ENCODE peak calls at places on chromosome 21, in four cellular contexts. One of them, this sample, is unnamed.

GRCh38 chr21:43211085-43212071 is 42.6 kb downstream of the CRYAA start:
- DNase-seq in GM12878: no peak
- DNase-seq in K562: no peak
- DNase-seq in HepG2: peak; percentile 90
- DNase-seq in this sample: peak; percentile 67

GRCh38 chr21:17231124-17231523 is 281.7 kb upstream of the CXADR start:
- DNase-seq in GM12878: no peak
- DNase-seq in K562: no peak
- DNase-seq in HepG2: peak; percentile 4
- DNase-seq in this sample: no peak

GRCh38 chr21:28344985-28345384 is 647.7 kb downstream of the LTN1 start:
- DNase-seq in GM12878: no peak
- DNase-seq in K562: no peak
- DNase-seq in HepG2: no peak
- DNase-seq in this sample: no peak

GRCh38 chr21:32184485-32184884 is 94.4 kb downstream of the MIS18A start:
- DNase-seq in GM12878: no peak
- DNase-seq in K562: no peak
- DNase-seq in HepG2: no peak
- DNase-seq in this sample: no peak

GRCh38 chr21:36776981-36777617 is 78.2 kb downstream of the SIM2 start:
- DNase-seq in GM12878: no peak
- DNase-seq in K562: no peak
- DNase-seq in HepG2: no peak
- DNase-seq in this sample: no peak

GRCh38 chr21:35616090-35616489 is 444.2 kb downstream of the SETD4 start:
- DNase-seq in GM12878: no peak
- DNase-seq in K562: no peak
- DNase-seq in HepG2: no peak
- DNase-seq in this sample: no peak

GRCh38 chr21:31473685-31474345 is 129.8 kb upstream of the TIAM1 start:
- DNase-seq in GM12878: no peak
- DNase-seq in K562: no peak
- DNase-seq in HepG2: no peak
- DNase-seq in this sample: no peak

GRCh38 chr21:32705139-32705538 is 22.7 kb downstream of the SYNJ1 start:
- DNase-seq in GM12878: no peak
- DNase-seq in K562: no peak
- DNase-seq in HepG2: no peak
- DNase-seq in this sample: no peak

GRCh38 chr21:25961042-25961441 is 209.5 kb downstream of the APP start:
- DNase-seq in GM12878: no peak
- DNase-seq in K562: no peak
- DNase-seq in HepG2: no peak
- DNase-seq in this sample: no peak

DNA sequence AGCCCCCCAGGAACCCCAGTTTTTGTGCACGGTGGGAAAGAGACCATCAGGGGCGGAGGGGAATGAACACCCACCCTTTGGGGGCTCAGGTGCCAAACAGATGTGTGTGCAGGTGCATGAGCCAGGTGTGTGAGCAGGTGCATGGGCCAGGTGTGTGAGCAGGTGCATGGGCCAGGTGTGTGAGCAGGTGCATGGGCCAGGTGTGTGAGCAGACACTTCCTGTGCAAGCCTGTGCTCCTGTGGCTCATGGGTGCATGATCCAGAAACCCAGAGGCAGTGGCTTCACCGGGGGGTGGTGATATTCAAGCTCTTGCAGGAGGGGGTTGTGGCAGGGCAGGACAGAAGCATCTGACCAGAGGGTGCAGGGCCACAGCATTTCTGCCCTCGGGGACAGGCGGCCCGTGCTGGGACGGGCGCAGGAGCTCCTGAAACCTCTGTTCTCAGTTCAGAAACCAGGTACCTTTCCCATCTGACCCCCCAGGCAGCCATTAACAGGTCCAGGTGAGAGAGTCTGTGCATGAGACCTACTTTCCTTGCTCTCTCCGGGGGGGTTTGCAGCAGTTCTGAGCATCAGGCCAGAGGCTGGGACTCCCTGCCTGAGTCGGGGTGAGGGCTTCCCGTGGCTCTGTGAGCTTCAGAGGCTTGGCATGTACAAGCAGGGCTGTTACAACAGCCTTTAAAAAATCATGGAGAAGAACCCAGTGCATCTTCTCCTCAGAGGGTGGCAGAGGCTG is 29.1 kb downstream of the COL18A1 start:
- DNase-seq in GM12878: no peak
- DNase-seq in K562: no peak
- DNase-seq in HepG2: no peak
- DNase-seq in this sample: no peak
- TF ChIP-seq CREM in GM12878: no peak
- TF ChIP-seq CREM in K562: no peak
- TF ChIP-seq CREM in HepG2: no peak
- TF ChIP-seq CREM in this sample: no peak

DNA sequence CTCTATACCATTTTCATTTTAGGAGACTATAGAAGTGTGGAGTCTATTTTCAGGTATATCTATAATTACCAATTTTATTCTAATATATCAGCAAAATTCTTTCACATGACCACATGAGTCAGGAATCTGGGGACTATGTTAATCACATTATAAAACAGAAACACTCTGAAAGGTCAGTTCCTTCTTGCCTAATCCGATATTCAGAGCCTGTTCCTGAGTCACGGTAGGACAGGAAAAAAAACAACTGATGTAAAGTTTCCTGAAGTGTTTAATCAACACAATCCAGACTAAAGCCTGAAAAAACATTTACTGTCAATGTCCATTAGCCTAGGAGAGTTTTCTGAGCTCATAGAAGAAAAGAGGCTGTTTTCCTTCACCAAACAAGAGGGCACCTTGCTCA is 1902.3 kb downstream of the NCAM2 start:
- DNase-seq in GM12878: no peak
- DNase-seq in K562: no peak
- DNase-seq in HepG2: no peak
- DNase-seq in this sample: no peak
- TF ChIP-seq CREM in GM12878: no peak
- TF ChIP-seq CREM in K562: no peak
- TF ChIP-seq CREM in HepG2: no peak
- TF ChIP-seq CREM in this sample: no peak

DNA sequence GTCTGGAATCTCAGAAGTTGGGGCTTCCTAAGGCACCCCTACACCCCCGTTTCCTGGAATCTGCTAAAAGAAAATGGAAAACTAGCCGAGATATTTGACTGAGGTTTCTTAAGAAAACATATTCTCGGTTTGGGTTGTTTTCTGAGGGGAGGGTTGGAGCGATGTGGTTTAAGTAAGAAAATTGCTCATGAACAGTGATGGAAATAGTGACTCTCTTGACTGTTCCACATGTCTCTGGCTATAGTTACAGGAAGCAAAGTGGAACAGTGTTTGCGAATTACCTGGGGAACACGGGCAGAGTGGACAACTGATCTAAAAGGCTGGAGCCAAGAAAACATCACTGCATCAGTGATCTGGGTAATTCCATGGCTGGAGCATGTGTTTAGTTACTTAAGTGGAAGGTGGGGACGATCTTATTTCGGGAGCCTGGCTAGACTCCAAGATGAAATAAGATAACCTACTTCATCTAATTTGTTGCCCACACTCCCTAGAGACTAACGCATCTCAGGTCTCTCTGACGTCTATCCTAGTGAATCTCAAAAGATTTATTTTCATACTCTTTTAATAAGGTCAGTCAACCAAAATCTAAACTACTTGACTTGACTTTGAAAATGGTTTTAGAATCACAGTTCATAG is 92.4 kb downstream of the KCNJ15 start:
- DNase-seq in GM12878: no peak
- DNase-seq in K562: no peak
- DNase-seq in HepG2: no peak
- DNase-seq in this sample: no peak
- TF ChIP-seq CREM in GM12878: no peak
- TF ChIP-seq CREM in K562: no peak
- TF ChIP-seq CREM in HepG2: no peak
- TF ChIP-seq CREM in this sample: no peak

GRCh38 chr21:45448810-45449657 is 44.1 kb downstream of the COL18A1 start:
- DNase-seq in GM12878: no peak
- DNase-seq in K562: no peak
- DNase-seq in HepG2: peak; percentile 94
- DNase-seq in this sample: no peak

GRCh38 chr21:45449658-45450502 is 44.9 kb downstream of the COL18A1 start:
- DNase-seq in GM12878: no peak
- DNase-seq in K562: no peak
- DNase-seq in HepG2: no peak
- DNase-seq in this sample: no peak

GRCh38 chr21:45452696-45453307 is 47.8 kb downstream of the COL18A1 start:
- DNase-seq in GM12878: no peak
- DNase-seq in K562: no peak
- DNase-seq in HepG2: no peak
- DNase-seq in this sample: no peak

GRCh38 chr21:45451771-45452182 is 46.8 kb downstream of the COL18A1 start:
- DNase-seq in GM12878: no peak
- DNase-seq in K562: no peak
- DNase-seq in HepG2: no peak
- DNase-seq in this sample: no peak

DNA sequence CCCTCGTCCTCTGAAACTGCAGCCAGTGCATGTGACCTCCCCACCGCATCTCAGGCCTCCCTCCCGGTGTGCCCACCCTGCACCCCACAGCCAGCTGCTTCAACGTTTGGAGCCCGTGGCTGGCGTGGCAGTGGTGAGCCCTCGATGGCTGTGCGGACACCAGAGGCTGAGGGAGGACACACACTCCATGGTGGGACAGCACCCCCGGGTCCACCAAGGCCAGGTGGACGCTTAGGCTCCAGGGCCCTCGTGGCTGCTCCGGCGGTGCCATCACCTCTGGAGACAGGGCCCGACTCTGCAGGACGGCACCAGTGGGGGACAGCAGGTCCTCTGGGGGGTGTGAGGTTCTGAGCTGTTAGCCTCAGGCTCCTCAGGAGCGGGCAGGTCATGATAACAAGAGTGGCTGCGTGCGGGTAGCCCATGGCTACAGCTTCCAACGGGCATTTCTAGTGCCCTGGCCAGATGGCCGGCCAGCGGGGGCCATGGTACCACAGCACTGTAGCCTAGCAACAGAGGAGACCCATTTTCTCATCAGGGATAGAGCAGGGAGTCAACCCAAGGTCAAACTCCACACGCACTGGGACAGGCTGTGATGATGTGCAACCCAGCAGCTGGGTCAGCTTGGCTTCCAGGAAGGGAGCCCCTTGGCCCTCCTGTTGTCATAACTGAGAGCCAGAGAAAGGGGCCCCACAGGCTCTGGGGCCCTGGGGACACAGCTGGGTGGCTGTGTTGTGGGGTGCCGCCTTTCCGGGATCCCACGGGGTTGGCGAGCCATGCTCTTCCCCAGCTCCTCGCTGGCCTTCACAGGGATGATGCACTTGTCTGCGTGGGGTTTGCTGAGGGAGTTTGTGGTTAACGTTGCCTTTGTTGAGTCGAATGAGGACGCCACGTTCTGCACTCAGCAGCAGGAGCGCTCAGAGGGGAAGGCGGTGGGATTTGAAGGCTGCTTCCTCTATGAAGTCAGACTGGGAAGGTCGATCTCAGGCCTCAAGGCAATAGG is 46.1 kb downstream of the COL18A1 start:
- DNase-seq in GM12878: no peak
- DNase-seq in K562: no peak
- DNase-seq in HepG2: no peak
- DNase-seq in this sample: no peak
- TF ChIP-seq CREM in GM12878: no peak
- TF ChIP-seq CREM in K562: no peak
- TF ChIP-seq CREM in HepG2: no peak
- TF ChIP-seq CREM in this sample: no peak

GRCh38 chr21:45256912-45257672 is 30.6 kb downstream of the POFUT2 start:
- DNase-seq in GM12878: no peak
- DNase-seq in K562: peak; percentile 56
- DNase-seq in HepG2: no peak
- DNase-seq in this sample: no peak

GRCh38 chr21:45254557-45254930 is 33.2 kb downstream of the POFUT2 start:
- DNase-seq in GM12878: no peak
- DNase-seq in K562: no peak
- DNase-seq in HepG2: no peak
- DNase-seq in this sample: no peak

GRCh38 chr21:45256021-45256911 is 31.4 kb downstream of the POFUT2 start:
- DNase-seq in GM12878: no peak
- DNase-seq in K562: peak; percentile 36
- DNase-seq in HepG2: no peak
- DNase-seq in this sample: no peak

GRCh38 chr21:45253633-45254556 is 33.8 kb downstream of the POFUT2 start:
- DNase-seq in GM12878: no peak
- DNase-seq in K562: no peak
- DNase-seq in HepG2: no peak
- DNase-seq in this sample: no peak

GRCh38 chr21:45255381-45256020 is 32.2 kb downstream of the POFUT2 start:
- DNase-seq in GM12878: no peak
- DNase-seq in K562: peak; percentile 85
- DNase-seq in HepG2: peak; percentile 20
- DNase-seq in this sample: no peak
- TF ChIP-seq CREM in GM12878: no peak
- TF ChIP-seq CREM in K562: no peak
- TF ChIP-seq CREM in HepG2: no peak
- TF ChIP-seq CREM in this sample: no peak

DNA sequence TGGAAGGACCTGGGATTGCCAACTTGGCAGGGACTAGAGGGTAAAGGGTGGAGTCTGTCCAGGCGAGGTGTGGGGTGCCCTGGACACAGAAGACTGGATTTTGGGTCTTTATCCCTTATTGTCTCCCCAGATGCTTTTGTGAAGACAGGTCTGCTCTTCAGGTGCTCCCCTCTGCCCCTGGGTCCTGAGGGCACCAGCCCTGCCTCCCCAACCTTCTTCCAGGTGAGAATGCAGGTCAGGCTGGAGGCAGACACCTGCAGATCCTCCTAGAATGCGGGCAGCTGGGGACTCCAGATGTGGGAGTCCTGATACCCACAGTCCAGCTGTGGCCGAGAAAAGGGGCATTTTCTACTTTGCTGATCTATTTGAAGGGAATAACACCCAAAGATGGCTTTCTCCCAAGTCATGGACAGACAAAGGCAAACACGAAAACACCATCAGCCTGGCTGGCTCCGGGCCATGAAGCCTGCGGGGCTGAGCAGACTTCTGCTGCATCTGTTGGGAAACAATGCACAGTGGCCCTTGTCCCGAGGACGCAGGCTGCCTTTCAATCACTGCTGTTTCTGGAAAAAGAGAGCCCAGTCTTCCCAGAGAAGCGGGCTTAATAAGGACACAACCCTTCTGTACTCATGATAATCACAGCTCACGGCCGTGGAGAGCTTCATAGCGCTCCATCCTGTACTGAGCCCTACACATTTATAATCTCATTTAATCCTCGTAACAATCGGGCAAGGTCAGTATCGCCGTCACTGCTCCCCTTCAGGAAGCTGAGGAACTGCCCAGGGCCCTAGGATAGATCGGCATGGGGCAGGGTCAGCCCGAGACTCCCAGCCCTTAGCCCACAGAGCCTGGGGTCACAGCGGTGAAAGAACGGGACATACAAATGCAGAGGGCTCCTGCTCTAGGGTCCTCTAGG is 62.0 kb upstream of the ABCG1 start:
- DNase-seq in GM12878: no peak
- DNase-seq in K562: no peak
- DNase-seq in HepG2: no peak
- DNase-seq in this sample: no peak
- TF ChIP-seq CREM in GM12878: no peak
- TF ChIP-seq CREM in K562: no peak
- TF ChIP-seq CREM in HepG2: no peak
- TF ChIP-seq CREM in this sample: no peak